ENCODE peak calls at places on chromosomes 4 and X, in eight cellular contexts. M is HFFc6; U is NCI-H774; O is HEK293T; A is activated CD4-positive, alpha-beta T cell treated with anti-CD3 and anti-CD28 coated beads for 48 hours; Z is neural progenitor cell; T is occipital lobe; V is RCC 7860. S is an unnamed sample.

GRCh38 chrX:8140986-8141385 is 30.1 kb downstream of the VCX2 start:
- DNase-seq in M (no peak), U (no peak), O (no peak), A (no peak), Z (no peak), T (no peak), V (no peak), S (no peak)

GRCh38 chr4:7553280-7553679 is 118.5 kb upstream of the PSAPL1 start:
- DNase-seq in M (no peak), U (no peak), O (no peak), A (no peak), Z (no peak), T (no peak), V (no peak), S (no peak)

GRCh38 chr4:336099-336892 is 1.3 kb upstream of the ZNF141 start:
- DNase-seq in M (no peak), U (peak; percentile 18), O (no peak), A (no peak), Z (peak; percentile 21), T (no peak), V (no peak), S (no peak)

GRCh38 chr4:133150643-133151300 is 1.7 kb downstream of the PCDH10 start:
- DNase-seq in M (peak; percentile 28), U (no peak), O (no peak), A (peak; percentile 12), Z (peak; percentile 55), T (peak; percentile 73), V (no peak), S (no peak)

GRCh38 chr4:85707591-85707990 is 232.6 kb downstream of the ARHGAP24 start:
- DNase-seq in M (no peak), U (peak; percentile 29), O (no peak), A (no peak), Z (no peak), T (no peak), V (no peak), S (no peak)

GRCh38 chrX:139563251-139563650 is 32.7 kb downstream of the F9 start:
- DNase-seq in M (no peak), U (no peak), O (no peak), A (no peak), Z (no peak), T (no peak), V (no peak), S (no peak)

GRCh38 chrX:17802756-17803155 is 58.3 kb downstream of the RAI2 start:
- DNase-seq in M (no peak), U (peak; percentile 50), O (no peak), A (no peak), Z (no peak), T (no peak), V (no peak), S (no peak)

GRCh38 chrX:142505839-142506238 is 300.7 kb upstream of the MAGEC2 start:
- DNase-seq in M (no peak), U (no peak), O (no peak), A (no peak), Z (no peak), T (no peak), V (no peak), S (no peak)

GRCh38 chrX:22922961-22923360 is 76.8 kb upstream of the DDX53 start:
- DNase-seq in M (peak; percentile 38), U (no peak), O (no peak), A (no peak), Z (no peak), T (no peak), V (no peak), S (no peak)

GRCh38 chr4:177451108-177451500 is 8.9 kb upstream of the AGA start:
- DNase-seq in M (peak; percentile 21), U (no peak), O (no peak), A (no peak), Z (no peak), T (no peak), V (no peak), S (no peak)

GRCh38 chr4:54382623-54383022 is 153.5 kb downstream of the PDGFRA start:
- DNase-seq in M (no peak), U (no peak), O (no peak), A (no peak), Z (no peak), T (no peak), V (no peak), S (no peak)

GRCh38 chrX:22039541-22039940 is 7.4 kb downstream of the PHEX start:
- DNase-seq in M (no peak), U (no peak), O (no peak), A (no peak), Z (no peak), T (no peak), V (no peak), S (no peak)

GRCh38 chrX:102341867-102342266 is 94.9 kb downstream of the NXF2 start:
- DNase-seq in M (no peak), U (no peak), O (no peak), A (no peak), Z (no peak), T (no peak), V (no peak), S (no peak)

GRCh38 chr4:143455211-143455610 is 58.3 kb upstream of the SMARCA5 start:
- DNase-seq in M (no peak), U (no peak), O (no peak), A (no peak), Z (no peak), T (no peak), V (no peak), S (no peak)

GRCh38 chr4:107120661-107121060 is 84.5 kb upstream of the DKK2 start:
- DNase-seq in M (no peak), U (no peak), O (no peak), A (no peak), Z (peak; percentile 11), T (no peak), V (no peak), S (no peak)

GRCh38 chrX:1576201-1577101 is 15.0 kb upstream of the AKAP17A start:
- DNase-seq in M (no peak), U (no peak), O (no peak), A (no peak), Z (no peak), T (no peak), V (no peak), S (no peak)

GRCh38 chr4:118772149-118773081 is 63.5 kb downstream of the SEC24D start:
- DNase-seq in M (peak; percentile 54), U (peak; percentile 3), O (peak; percentile 39), A (no peak), Z (peak; percentile 51), T (no peak), V (no peak), S (no peak)

GRCh38 chr4:168868044-168868855 is 141.8 kb downstream of the CBR4 start:
- DNase-seq in M (peak; percentile 55), U (no peak), O (no peak), A (no peak), Z (no peak), T (no peak), V (no peak), S (no peak)

GRCh38 chr4:29653221-29653620 is 1066.9 kb upstream of the PCDH7 start:
- DNase-seq in M (no peak), U (no peak), O (no peak), A (no peak), Z (no peak), T (no peak), V (no peak), S (no peak)

GRCh38 chr4:6333301-6334202 is 63.9 kb downstream of the WFS1 start:
- DNase-seq in M (no peak), U (no peak), O (peak; percentile 54), A (peak; percentile 45), Z (no peak), T (no peak), V (no peak), S (no peak)